ENCODE peak calls at places on chromosomes 12 and 14, in four cellular contexts. One of them, this sample, is unnamed.

GRCh38 chr14:28467611-28468010 is 299.0 kb upstream of the FOXG1 start:
- DNase-seq in SK-N-SH: no peak
- DNase-seq in HCT116: no peak
- DNase-seq in GM12878: no peak
- DNase-seq in this sample: no peak

GRCh38 chr14:36665887-36666415 is 4.3 kb downstream of the PAX9 start:
- DNase-seq in SK-N-SH: no peak
- DNase-seq in HCT116: no peak
- DNase-seq in GM12878: no peak
- DNase-seq in this sample: peak; percentile 50

GRCh38 chr14:44316647-44317432 is 190.2 kb downstream of the FSCB start:
- DNase-seq in SK-N-SH: no peak
- DNase-seq in HCT116: peak; percentile 86
- DNase-seq in GM12878: no peak
- DNase-seq in this sample: no peak

GRCh38 chr14:73759183-73759713 is 45.1 kb upstream of the PNMA1 start:
- DNase-seq in SK-N-SH: peak; percentile 83
- DNase-seq in HCT116: no peak
- DNase-seq in GM12878: no peak
- DNase-seq in this sample: peak; percentile 15

GRCh38 chr14:60807971-60808370 is 73.4 kb downstream of the MNAT1 start:
- DNase-seq in SK-N-SH: no peak
- DNase-seq in HCT116: no peak
- DNase-seq in GM12878: no peak
- DNase-seq in this sample: no peak

GRCh38 chr12:92551853-92552397 is 150.9 kb upstream of the PLEKHG7 start:
- DNase-seq in SK-N-SH: no peak
- DNase-seq in HCT116: no peak
- DNase-seq in GM12878: peak; percentile 98
- DNase-seq in this sample: no peak

GRCh38 chr14:82342596-82342995 is 808.9 kb upstream of the SEL1L start:
- DNase-seq in SK-N-SH: no peak
- DNase-seq in HCT116: no peak
- DNase-seq in GM12878: no peak
- DNase-seq in this sample: no peak

GRCh38 chr12:97112161-97112560 is 205.1 kb downstream of the NEDD1 start:
- DNase-seq in SK-N-SH: no peak
- DNase-seq in HCT116: no peak
- DNase-seq in GM12878: no peak
- DNase-seq in this sample: no peak

GRCh38 chr12:108846320-108846719 is 11.1 kb downstream of the SSH1 start:
- DNase-seq in SK-N-SH: peak; percentile 81
- DNase-seq in HCT116: no peak
- DNase-seq in GM12878: no peak
- DNase-seq in this sample: no peak

GRCh38 chr14:49692895-49693737 is at the start of gene KLHDC1:
- DNase-seq in SK-N-SH: peak; percentile 88
- DNase-seq in HCT116: no peak
- DNase-seq in GM12878: no peak
- DNase-seq in this sample: peak; percentile 83

GRCh38 chr12:116547955-116548471 is 11.2 kb upstream of the MAP1LC3B2 start:
- DNase-seq in SK-N-SH: no peak
- DNase-seq in HCT116: no peak
- DNase-seq in GM12878: no peak
- DNase-seq in this sample: peak; percentile 9

GRCh38 chr12:47095446-47096236 is 15.9 kb upstream of the AMIGO2 start:
- DNase-seq in SK-N-SH: no peak
- DNase-seq in HCT116: no peak
- DNase-seq in GM12878: no peak
- DNase-seq in this sample: no peak

GRCh38 chr14:21023817-21024667 is 819 bp downstream of the NDRG2 start:
- DNase-seq in SK-N-SH: no peak
- DNase-seq in HCT116: no peak
- DNase-seq in GM12878: no peak
- DNase-seq in this sample: peak; percentile 44

GRCh38 chr12:52203126-52203921 is 11.5 kb upstream of the KRT80 start:
- DNase-seq in SK-N-SH: peak; percentile 63
- DNase-seq in HCT116: peak; percentile 56
- DNase-seq in GM12878: no peak
- DNase-seq in this sample: no peak

GRCh38 chr12:101566318-101566717 is 28.5 kb upstream of the MYBPC1 start:
- DNase-seq in SK-N-SH: no peak
- DNase-seq in HCT116: peak; percentile 40
- DNase-seq in GM12878: no peak
- DNase-seq in this sample: peak; percentile 80

GRCh38 chr12:81329088-81329487 is 251.2 kb downstream of the ACSS3 start:
- DNase-seq in SK-N-SH: no peak
- DNase-seq in HCT116: no peak
- DNase-seq in GM12878: no peak
- DNase-seq in this sample: peak; percentile 88

GRCh38 chr12:40738856-40739255 is 46.6 kb downstream of the CNTN1 start:
- DNase-seq in SK-N-SH: no peak
- DNase-seq in HCT116: no peak
- DNase-seq in GM12878: no peak
- DNase-seq in this sample: no peak

GRCh38 chr12:23533699-23534098 is 415.8 kb downstream of the SOX5 start:
- DNase-seq in SK-N-SH: no peak
- DNase-seq in HCT116: no peak
- DNase-seq in GM12878: no peak
- DNase-seq in this sample: no peak

GRCh38 chr12:67471810-67472209 is 176.7 kb upstream of the DYRK2 start:
- DNase-seq in SK-N-SH: no peak
- DNase-seq in HCT116: no peak
- DNase-seq in GM12878: no peak
- DNase-seq in this sample: no peak

GRCh38 chr14:55026793-55027560 is at the start of the genes SOCS4 and WDHD1:
- DNase-seq in SK-N-SH: peak; percentile 96
- DNase-seq in HCT116: peak; percentile 84
- DNase-seq in GM12878: peak; percentile 82
- DNase-seq in this sample: peak; percentile 94

GRCh38 chr12:108468149-108468968 is 46.7 kb upstream of the FICD start:
- DNase-seq in SK-N-SH: no peak
- DNase-seq in HCT116: no peak
- DNase-seq in GM12878: no peak
- DNase-seq in this sample: peak; percentile 84

GRCh38 chr14:50452285-50452684 is 55.6 kb upstream of the CDKL1 start:
- DNase-seq in SK-N-SH: no peak
- DNase-seq in HCT116: no peak
- DNase-seq in GM12878: no peak
- DNase-seq in this sample: no peak

GRCh38 chr12:3885179-3886094 is 12.2 kb upstream of the PARP11 start:
- DNase-seq in SK-N-SH: peak; percentile 30
- DNase-seq in HCT116: peak; percentile 8
- DNase-seq in GM12878: no peak
- DNase-seq in this sample: peak; percentile 75

GRCh38 chr12:94725375-94726168 is 75.2 kb upstream of the TMCC3 start:
- DNase-seq in SK-N-SH: no peak
- DNase-seq in HCT116: peak; percentile 38
- DNase-seq in GM12878: no peak
- DNase-seq in this sample: peak; percentile 80

DNA sequence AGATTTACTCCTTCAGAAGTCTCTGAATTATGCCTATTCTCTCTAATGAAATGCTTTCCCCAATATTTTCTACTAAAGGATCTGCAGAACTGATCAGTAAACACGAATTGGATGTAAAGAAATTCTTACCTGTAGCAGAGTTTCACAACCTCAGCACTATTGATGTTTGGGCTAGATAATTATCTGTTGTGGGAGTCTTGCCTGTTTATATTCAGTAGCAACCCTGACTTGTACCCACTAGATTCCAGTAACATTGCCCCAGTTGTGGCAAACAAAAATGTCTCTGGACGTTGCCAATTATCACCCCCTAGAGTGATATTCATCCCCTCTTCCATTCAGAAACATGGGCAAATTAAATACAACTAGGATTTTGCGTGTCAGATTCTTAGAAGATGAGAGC is 156.8 kb upstream of the TMTC2 start:
- DNase-seq in SK-N-SH: no peak
- DNase-seq in HCT116: no peak
- DNase-seq in GM12878: no peak
- DNase-seq in this sample: no peak
- H3K4me1 ChIP-seq in SK-N-SH: no peaks in the 10 kb centered on the region
- H3K4me1 ChIP-seq in HCT116: no peaks in the 10 kb centered on the region
- H3K4me1 ChIP-seq in GM12878: no peaks in the 10 kb centered on the region
- H3K4me1 ChIP-seq in this sample: no peaks in the 10 kb centered on the region

DNA sequence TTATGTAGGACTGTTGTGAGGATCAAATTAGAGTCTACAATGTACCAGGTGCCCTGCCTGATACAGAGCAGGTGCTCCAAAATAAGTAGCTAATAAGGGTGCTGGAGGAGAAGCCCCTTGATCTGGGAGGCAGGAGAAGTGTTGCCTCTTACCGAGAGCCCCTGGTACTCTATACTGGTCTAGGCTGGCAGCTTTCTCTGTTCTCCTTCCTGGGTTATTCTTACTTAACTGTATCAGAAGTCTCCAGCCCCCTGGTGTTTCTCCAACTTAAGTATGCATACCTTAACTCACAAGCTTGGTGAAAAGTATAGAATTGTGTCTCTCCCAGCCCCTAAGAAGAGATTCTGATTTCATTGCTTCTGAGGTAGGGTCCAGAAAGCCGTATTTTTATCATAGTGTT is 254.9 kb downstream of the LRIG3 start:
- DNase-seq in SK-N-SH: no peak
- DNase-seq in HCT116: no peak
- DNase-seq in GM12878: no peak
- DNase-seq in this sample: peak; percentile 29
- H3K4me2 ChIP-seq in SK-N-SH: no peak overlapping the region
- H3K4me2 ChIP-seq in HCT116: no peak overlapping the region
- H3K4me2 ChIP-seq in GM12878: no peak overlapping the region
- H3K4me2 ChIP-seq in this sample: no peak overlapping the region

GRCh38 chr14:99902925-99903324 is 109.7 kb downstream of the EML1 start:
- DNase-seq in SK-N-SH: no peak
- DNase-seq in HCT116: no peak
- DNase-seq in GM12878: no peak
- DNase-seq in this sample: no peak

GRCh38 chr14:99907761-99908652 is 114.8 kb downstream of the EML1 start:
- DNase-seq in SK-N-SH: no peak
- DNase-seq in HCT116: no peak
- DNase-seq in GM12878: no peak
- DNase-seq in this sample: no peak

GRCh38 chr14:99908653-99909250 is 115.5 kb downstream of the EML1 start:
- DNase-seq in SK-N-SH: no peak
- DNase-seq in HCT116: no peak
- DNase-seq in GM12878: no peak
- DNase-seq in this sample: no peak

GRCh38 chr14:99904506-99904905 is 111.3 kb downstream of the EML1 start:
- DNase-seq in SK-N-SH: no peak
- DNase-seq in HCT116: no peak
- DNase-seq in GM12878: no peak
- DNase-seq in this sample: no peak

GRCh38 chr14:99905121-99905520 is 111.9 kb downstream of the EML1 start:
- DNase-seq in SK-N-SH: no peak
- DNase-seq in HCT116: no peak
- DNase-seq in GM12878: no peak
- DNase-seq in this sample: no peak
- TF ChIP-seq REST in SK-N-SH: no peak
- TF ChIP-seq REST in HCT116: no peak
- TF ChIP-seq REST in GM12878: no peak
- TF ChIP-seq REST in this sample: no peak

GRCh38 chr12:9975614-9976013 is 4.4 kb downstream of the CLEC12A start:
- DNase-seq in SK-N-SH: no peak
- DNase-seq in HCT116: no peak
- DNase-seq in GM12878: no peak
- DNase-seq in this sample: no peak
- H3K4me1 ChIP-seq in SK-N-SH: no peaks in the 10 kb centered on the region
- H3K4me1 ChIP-seq in HCT116: no peaks in the 10 kb centered on the region
- H3K4me1 ChIP-seq in GM12878: no peaks in the 10 kb centered on the region
- H3K4me1 ChIP-seq in this sample: no peaks in the 10 kb centered on the region

DNA sequence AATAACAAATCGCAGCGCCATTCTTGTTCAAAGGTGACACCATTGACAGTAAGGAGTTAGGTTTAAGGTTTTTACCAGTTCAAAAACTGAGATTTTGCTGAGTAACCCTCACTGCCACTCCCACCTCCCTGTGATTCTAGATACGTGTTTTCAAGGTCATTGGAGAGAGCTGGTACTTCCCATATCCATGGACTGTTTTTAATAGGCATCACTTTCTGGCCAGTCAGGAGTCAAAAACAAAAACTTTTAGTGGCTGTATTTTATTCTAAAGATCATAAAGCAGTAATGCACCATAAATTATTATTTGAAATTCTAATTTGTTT is 187.5 kb downstream of the ETV6 start:
- DNase-seq in SK-N-SH: no peak
- DNase-seq in HCT116: no peak
- DNase-seq in GM12878: no peak
- DNase-seq in this sample: no peak
- H3K4me2 ChIP-seq in SK-N-SH: no peak overlapping the region
- H3K4me2 ChIP-seq in HCT116: no peak overlapping the region
- H3K4me2 ChIP-seq in GM12878: peak overlapping the region; percentile 65
- H3K4me2 ChIP-seq in this sample: no peak overlapping the region

DNA sequence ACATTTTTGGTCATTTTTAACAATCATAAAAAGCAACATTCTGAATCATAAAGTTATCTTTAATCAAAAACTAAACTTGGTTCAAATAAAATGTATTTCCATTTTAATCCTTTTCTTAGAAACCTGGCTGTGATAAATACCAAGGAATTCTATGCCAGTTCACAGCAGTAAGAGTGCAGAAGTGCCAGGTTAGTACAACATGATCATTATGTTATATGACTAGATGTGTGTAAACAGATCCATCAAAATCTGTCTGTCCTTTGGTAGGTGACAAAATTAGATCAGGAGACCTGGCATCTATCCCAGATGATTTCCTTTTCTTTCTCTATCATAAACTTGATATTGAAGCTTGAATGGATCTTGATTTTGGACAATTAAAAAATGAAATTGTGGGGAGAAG is 200.6 kb upstream of the STXBP6 start:
- DNase-seq in SK-N-SH: no peak
- DNase-seq in HCT116: no peak
- DNase-seq in GM12878: no peak
- DNase-seq in this sample: no peak
- TF ChIP-seq REST in SK-N-SH: no peak
- TF ChIP-seq REST in HCT116: no peak
- TF ChIP-seq REST in GM12878: no peak
- TF ChIP-seq REST in this sample: no peak

DNA sequence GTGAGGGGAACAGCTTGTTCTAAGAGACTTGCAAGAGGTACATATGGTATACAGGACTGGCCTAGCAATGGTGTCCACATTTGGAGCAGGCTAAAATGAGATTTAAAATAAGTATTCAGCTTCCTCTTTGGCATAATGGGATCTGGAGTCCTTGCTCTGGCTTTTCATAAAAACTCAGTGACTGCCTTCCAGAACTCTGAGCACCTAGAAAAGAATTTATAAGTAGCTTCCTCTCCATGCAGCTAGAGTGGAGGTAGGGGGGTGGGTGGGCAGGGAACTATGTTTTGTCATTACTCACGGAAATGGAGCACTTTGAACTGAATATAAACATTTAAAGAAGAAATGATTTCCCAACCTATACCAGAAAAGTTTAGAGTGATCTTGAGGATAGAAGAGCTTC is 3.3 kb upstream of the C12orf71 start:
- DNase-seq in SK-N-SH: no peak
- DNase-seq in HCT116: no peak
- DNase-seq in GM12878: no peak
- DNase-seq in this sample: no peak
- H3K4me1 ChIP-seq in SK-N-SH: peaks cover 3% of the 10 kb centered on the region
- H3K4me1 ChIP-seq in HCT116: peaks cover 2% of the 10 kb centered on the region
- H3K4me1 ChIP-seq in GM12878: peaks cover 8% of the 10 kb centered on the region
- H3K4me1 ChIP-seq in this sample: no peaks in the 10 kb centered on the region

This sample was measured in GM23338.